ENCODE peak calls at places on chromosomes 4 and X, in eight cellular contexts. M, I, S, X, K, R, N and W are unnamed samples.

GRCh38 chrX:85503258-85504158 is 124.0 kb upstream of the POF1B start:
- DNase-seq in M (no peak), I (no peak), S (no peak), X (no peak), K (no peak), R (no peak), N (no peak), W (no peak)

GRCh38 chrX:68175569-68175968 is 257.7 kb downstream of the OPHN1 start:
- DNase-seq in M (no peak), I (no peak), S (no peak), X (no peak), K (no peak), R (no peak), N (no peak), W (no peak)

GRCh38 chr4:5884804-5885203 is 8.1 kb downstream of the CRMP1 start:
- DNase-seq in M (no peak), I (no peak), S (no peak), X (no peak), K (no peak), R (no peak), N (no peak), W (no peak)

GRCh38 chr4:174775366-174775765 is 53.7 kb downstream of the GLRA3 start:
- DNase-seq in M (no peak), I (no peak), S (no peak), X (no peak), K (no peak), R (no peak), N (no peak), W (no peak)

GRCh38 chrX:2984342-2984741 is 22.0 kb upstream of the ARSH start:
- DNase-seq in M (no peak), I (no peak), S (no peak), X (no peak), K (no peak), R (no peak), N (no peak), W (no peak)

GRCh38 chrX:48958635-48959094 is 1.3 kb upstream of the OTUD5 start:
- DNase-seq in M (no peak), I (no peak), S (no peak), X (peak; percentile 32), K (peak; percentile 92), R (peak; percentile 41), N (peak; percentile 80), W (peak; percentile 52)

GRCh38 chr4:139247241-139247640 is 32.8 kb downstream of the MGARP start:
- DNase-seq in M (no peak), I (no peak), S (no peak), X (no peak), K (no peak), R (no peak), N (no peak), W (no peak)

GRCh38 chr4:94766856-94767255 is 9.1 kb downstream of the BMPR1B start:
- DNase-seq in M (no peak), I (no peak), S (no peak), X (no peak), K (no peak), R (no peak), N (no peak), W (no peak)

GRCh38 chrX:41332005-41332404 is 2.0 kb upstream of the DDX3X start:
- DNase-seq in M (no peak), I (no peak), S (no peak), X (no peak), K (no peak), R (no peak), N (no peak), W (no peak)

GRCh38 chr4:91958651-91959050 is 345.1 kb upstream of the GRID2 start:
- DNase-seq in M (no peak), I (no peak), S (peak; percentile 9), X (no peak), K (no peak), R (no peak), N (no peak), W (peak; percentile 67)

GRCh38 chr4:28146191-28146590 is 1285.5 kb downstream of the STIM2 start:
- DNase-seq in M (no peak), I (no peak), S (no peak), X (no peak), K (no peak), R (no peak), N (no peak), W (no peak)

GRCh38 chr4:71841336-71841735 is 57.5 kb upstream of the GC start:
- DNase-seq in M (no peak), I (no peak), S (no peak), X (no peak), K (no peak), R (no peak), N (no peak), W (no peak)

GRCh38 chrX:38175140-38175539 is 45.5 kb downstream of the SRPX start:
- DNase-seq in M (no peak), I (peak; percentile 24), S (peak; percentile 38), X (peak; percentile 31), K (no peak), R (peak; percentile 18), N (no peak), W (peak; percentile 69)

GRCh38 chrX:107171369-107172102 is 34.7 kb downstream of the NUP62CL start:
- DNase-seq in M (no peak), I (no peak), S (no peak), X (no peak), K (no peak), R (no peak), N (no peak), W (no peak)

GRCh38 chr4:23680616-23681518 is 209.0 kb downstream of the PPARGC1A start:
- DNase-seq in M (no peak), I (no peak), S (no peak), X (no peak), K (no peak), R (no peak), N (no peak), W (no peak)

GRCh38 chr4:96992443-96992842 is 1150.8 kb downstream of the STPG2 start:
- DNase-seq in M (no peak), I (no peak), S (no peak), X (no peak), K (no peak), R (no peak), N (no peak), W (no peak)

GRCh38 chr4:2792711-2793577 is at the start of gene SH3BP2:
- DNase-seq in M (peak; percentile 62), I (peak; percentile 40), S (peak; percentile 96), X (peak; percentile 86), K (no peak), R (peak; percentile 47), N (peak; percentile 80), W (peak; percentile 88)
- H3K27ac ChIP-seq in M (peak within 1 kb of the TSS; percentile 91), I (peak within 1 kb of the TSS; percentile 39), S (no peak within 1 kb of the TSS), X (peak within 1 kb of the TSS; percentile 77), K (peak within 1 kb of the TSS; percentile 81), R (peak within 1 kb of the TSS; percentile 88), N (peak within 1 kb of the TSS; percentile 85), W (no peak within 1 kb of the TSS)

DNA sequence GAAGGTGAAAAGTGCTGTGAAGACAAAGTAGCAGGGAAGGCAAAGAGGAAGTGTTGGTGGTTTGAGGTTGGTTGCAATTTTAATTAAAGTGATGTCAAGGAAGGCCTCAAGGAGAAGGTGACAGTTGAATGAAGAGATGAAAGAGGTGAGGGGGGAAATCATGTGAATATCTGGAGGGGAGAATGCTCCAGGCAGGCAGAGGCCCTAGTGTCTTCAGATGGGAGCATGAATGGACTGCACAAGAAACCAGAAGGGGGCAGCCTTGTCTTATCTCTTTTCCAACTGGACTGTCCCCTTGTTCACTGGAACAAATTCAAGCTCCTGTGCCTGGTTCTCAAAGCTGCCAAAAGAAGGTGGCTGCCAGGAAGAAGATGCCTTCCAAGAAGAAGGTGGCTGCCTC is 68.4 kb downstream of the MAOB start:
- DNase-seq in M (no peak), I (peak; percentile 10), S (no peak), X (no peak), K (no peak), R (no peak), N (no peak), W (peak; percentile 59)
- TF ChIP-seq CTCF in M (no peak), I (peak; percentile 13), S (peak; percentile 36), X (no peak), K (peak; percentile 20), R (no peak), N (no peak), W (peak; percentile 53)

GRCh38 chrX:14920196-14920595 is 47.0 kb downstream of the MOSPD2 start:
- DNase-seq in M (no peak), I (no peak), S (no peak), X (no peak), K (no peak), R (no peak), N (no peak), W (no peak)
- H3K27ac ChIP-seq in M (no peak overlapping the region), I (no peak overlapping the region), S (peak overlapping the region; percentile 42), X (no peak overlapping the region), K (no peak overlapping the region), R (no peak overlapping the region), N (no peak overlapping the region), W (no peak overlapping the region)

DNA sequence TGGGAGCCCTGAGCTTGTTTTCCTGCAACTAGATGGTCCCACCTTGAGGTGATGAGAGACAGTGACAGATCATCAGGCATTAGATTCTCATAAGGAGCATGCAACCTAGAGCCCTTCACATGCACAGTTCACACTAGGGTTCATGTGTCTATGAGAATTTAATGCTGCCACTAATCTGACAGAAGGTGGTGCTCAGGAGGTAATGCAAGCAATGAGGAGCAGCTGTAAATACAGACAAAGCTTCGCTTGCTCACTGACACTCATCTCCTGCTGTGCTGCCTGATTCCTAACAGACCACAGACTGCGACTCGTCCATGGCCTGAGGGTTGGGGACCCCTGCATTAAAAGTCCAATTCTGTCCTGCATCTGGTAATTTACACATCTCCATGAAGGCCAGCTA is 141.6 kb downstream of the KCNIP4 start:
- DNase-seq in M (no peak), I (no peak), S (no peak), X (no peak), K (no peak), R (no peak), N (no peak), W (no peak)
- TF ChIP-seq CTCF in M (no peak), I (no peak), S (no peak), X (no peak), K (no peak), R (no peak), N (no peak), W (no peak)